ENCODE peak calls at places on chromosome 9, in seven cellular contexts. A, Y, U, Z, B, S and K are unnamed samples.

GRCh38 chr9:133735415-133735775 is 2.8 kb downstream of the SARDH start:
- DNase-seq in Y (no peak), U (no peak), S (no peak), Z (no peak), B (no peak), A (no peak), K (no peak)

GRCh38 chr9:116891438-116891837 is 204.3 kb downstream of the TRIM32 start:
- DNase-seq in B (no peak), S (peak), U (no peak), Y (no peak), Z (no peak), A (no peak), K (no peak)

GRCh38 chr9:127185931-127186781 is 63.7 kb upstream of the ANGPTL2 start:
- DNase-seq in Y (peak), A (no peak), S (peak), U (peak), Z (no peak), B (peak), K (peak)

GRCh38 chr9:98808411-98808815 is 943 bp downstream of the GALNT12 start:
- DNase-seq in U (no peak), B (no peak), S (no peak), Y (no peak), Z (no peak), A (no peak), K (no peak)

GRCh38 chr9:95494022-95494415 is 22.8 kb downstream of the PTCH1 start:
- DNase-seq in S (peak), U (peak), Z (no peak), Y (no peak), B (no peak), A (no peak), K (peak)

GRCh38 chr9:16869140-16869903 is 1.1 kb downstream of the BNC2 start:
- DNase-seq in Z (no peak), B (no peak), Y (no peak), A (no peak), U (no peak), S (no peak), K (no peak)

GRCh38 chr9:36913393-36914211 is 120.5 kb downstream of the PAX5 start:
- DNase-seq in Y (no peak), Z (no peak), S (no peak), A (no peak), B (no peak), U (no peak), K (no peak)

GRCh38 chr9:119868694-119869093 is 499.5 kb upstream of the BRINP1 start:
- DNase-seq in U (no peak), A (no peak), B (no peak), S (no peak), Z (no peak), Y (no peak), K (no peak)

GRCh38 chr9:77450093-77450475 is 198.0 kb downstream of the GNA14 start:
- DNase-seq in Y (no peak), A (no peak), Z (no peak), S (no peak), B (no peak), U (no peak), K (no peak)

GRCh38 chr9:1619915-1620705 is 395.0 kb upstream of the SMARCA2 start:
- DNase-seq in S (no peak), B (no peak), Z (no peak), A (no peak), Y (peak), U (no peak), K (no peak)

GRCh38 chr9:77909306-77909705 is 122.3 kb downstream of the GNAQ start:
- DNase-seq in B (no peak), S (no peak), A (no peak), Z (no peak), Y (no peak), U (no peak), K (no peak)

GRCh38 chr9:112032733-112033132 is 136.1 kb downstream of the UGCG start:
- DNase-seq in U (no peak), A (no peak), B (no peak), Y (no peak), S (no peak), Z (no peak), K (no peak)

GRCh38 chr9:105608685-105609598 is 51.0 kb downstream of the FKTN start:
- DNase-seq in Z (no peak), U (no peak), B (no peak), A (peak), S (no peak), Y (peak), K (no peak)

GRCh38 chr9:7811679-7812078 is 12.1 kb upstream of the DMAC1 start:
- DNase-seq in A (no peak), S (no peak), B (no peak), Z (no peak), U (no peak), Y (no peak), K (no peak)

GRCh38 chr9:105296889-105297288 is 52.4 kb downstream of the SLC44A1 start:
- DNase-seq in Z (no peak), U (no peak), S (no peak), Y (peak), B (no peak), A (peak), K (no peak)

GRCh38 chr9:95058795-95059386 is 258.6 kb downstream of the FANCC start:
- DNase-seq in A (no peak), B (no peak), Z (no peak), U (no peak), Y (no peak), S (no peak), K (no peak)

GRCh38 chr9:70962761-70963445 is 158.5 kb downstream of the TRPM3 start:
- DNase-seq in U (no peak), Z (no peak), S (no peak), Y (no peak), A (no peak), B (no peak), K (no peak)

GRCh38 chr9:105232207-105232606 is 12.2 kb upstream of the SLC44A1 start:
- DNase-seq in Y (no peak), S (no peak), Z (no peak), A (no peak), U (no peak), B (no peak), K (no peak)

GRCh38 chr9:127647451-127647850 is 35.4 kb downstream of the STXBP1 start:
- DNase-seq in U (no peak), Z (no peak), Y (no peak), A (no peak), B (no peak), S (no peak), K (no peak)

GRCh38 chr9:136527131-136527530 is 18.7 kb downstream of the NOTCH1 start:
- DNase-seq in U (no peak), S (no peak), Z (no peak), A (no peak), B (no peak), Y (no peak), K (no peak)

GRCh38 chr9:113798062-113799030 is 77.8 kb upstream of the ZNF618 start:
- DNase-seq in U (no peak), S (no peak), B (no peak), Y (no peak), Z (no peak), A (no peak), K (no peak)

GRCh38 chr9:31137850-31138160 is 1246.6 kb upstream of the ACO1 start:
- DNase-seq in Y (no peak), Z (no peak), S (no peak), U (no peak), B (no peak), A (no peak), K (no peak)